ENCODE peak calls at places on chromosomes 4 and X, in ten cellular contexts. A, V, G, C, N, L, T, S, E and M are unnamed samples.
A peak's percentile ranks its signal among the peaks of the same experiment; 100 is the strongest.

GRCh38 chrX:41802958-41803357 is 79.0 kb downstream of the GPR82 start:
- DNase-seq in N (no peak), S (no peak), G (no peak), C (no peak), L (no peak), T (no peak), V (no peak), A (no peak), E (no peak), M (peak; percentile 33)

GRCh38 chrX:136750364-136750763 is 30.4 kb downstream of the ARHGEF6 start:
- DNase-seq in N (no peak), G (no peak), L (peak; percentile 35), C (no peak), S (no peak), V (no peak), T (no peak), A (no peak), E (no peak), M (no peak)

GRCh38 chrX:108020631-108021030 is 24.2 kb upstream of the VSIG1 start:
- DNase-seq in N (no peak), S (peak; percentile 43), V (no peak), G (no peak), A (no peak), E (peak; percentile 17), C (no peak), T (no peak), L (peak; percentile 14), M (no peak)

GRCh38 chr4:26075588-26075987 is 161.6 kb downstream of the SMIM20 start:
- DNase-seq in V (no peak), A (no peak), C (no peak), L (peak; percentile 49), N (no peak), G (no peak), T (no peak), S (no peak), E (no peak), M (no peak)

GRCh38 chr4:134544303-134544761 is 342.7 kb upstream of the PABPC4L start:
- DNase-seq in L (peak; percentile 89), A (no peak), N (no peak), V (no peak), G (no peak), C (peak; percentile 23), T (no peak), E (no peak), S (peak; percentile 13), M (no peak)

GRCh38 chr4:149113804-149114430 is 671.7 kb upstream of the NR3C2 start:
- DNase-seq in V (no peak), G (no peak), E (peak; percentile 42), S (no peak), A (no peak), N (no peak), L (peak; percentile 79), C (peak; percentile 27), T (no peak), M (no peak)

GRCh38 chr4:183563874-183564273 is 59.0 kb downstream of the ING2 start:
- DNase-seq in G (no peak), A (no peak), C (peak; percentile 25), V (no peak), T (no peak), N (no peak), L (peak; percentile 65), S (no peak), E (no peak), M (no peak)

GRCh38 chr4:76655566-76656479 is 220.8 kb downstream of the SHROOM3 start:
- DNase-seq in N (no peak), G (no peak), T (no peak), L (no peak), S (no peak), A (no peak), C (no peak), E (no peak), V (no peak), M (no peak)

GRCh38 chr4:102492531-102493241 is 8.5 kb upstream of the NFKB1 start:
- DNase-seq in T (no peak), V (no peak), L (no peak), C (no peak), E (no peak), A (no peak), N (no peak), G (no peak), S (peak; percentile 54), M (no peak)